ENCODE peak calls at places on chromosomes 7 and 10, in eight cellular contexts. J, W, D, I, M, Y, P and K are unnamed samples.

GRCh38 chr7:43767311-43767710 is 8.8 kb downstream of the BLVRA start:
- DNase-seq in Y (no peak), P (no peak), J (no peak), W (no peak), M (no peak), I (no peak), D (no peak), K (no peak)

GRCh38 chr10:125002423-125003145 is 60.7 kb downstream of the ZRANB1 start:
- DNase-seq in W (peak; percentile 35), I (peak; percentile 76), P (peak; percentile 22), D (no peak), Y (no peak), J (peak; percentile 17), M (no peak), K (peak; percentile 15)

GRCh38 chr7:114085592-114086490 is 167.0 kb upstream of the PPP1R3A start:
- DNase-seq in I (peak; percentile 86), D (peak; percentile 89), J (peak; percentile 95), Y (peak; percentile 74), W (peak; percentile 89), P (peak; percentile 76), M (peak; percentile 64), K (peak; percentile 79)

GRCh38 chr7:128409435-128410091 is at the start of gene IMPDH1:
- DNase-seq in Y (no peak), M (no peak), P (peak; percentile 94), J (peak; percentile 72), W (peak; percentile 96), I (peak; percentile 82), D (peak; percentile 89), K (peak; percentile 95)

GRCh38 chr10:62885656-62886461 is 69.7 kb upstream of the EGR2 start:
- DNase-seq in P (no peak), W (no peak), M (no peak), Y (no peak), J (no peak), I (no peak), D (no peak), K (no peak)

GRCh38 chr7:13946181-13946580 is 43.3 kb downstream of the ETV1 start:
- DNase-seq in P (no peak), W (no peak), I (no peak), Y (no peak), D (no peak), M (no peak), J (no peak), K (no peak)

GRCh38 chr10:102982281-102982680 is 64.2 kb downstream of the CNNM2 start:
- DNase-seq in W (no peak), D (no peak), M (no peak), P (no peak), I (no peak), J (no peak), Y (no peak), K (no peak)

GRCh38 chr10:24456319-24456718 is 247.4 kb downstream of the KIAA1217 start:
- DNase-seq in I (no peak), W (no peak), J (no peak), M (no peak), D (no peak), Y (no peak), P (no peak), K (no peak)

GRCh38 chr10:22271786-22272185 is 44.4 kb upstream of the COMMD3 start:
- DNase-seq in P (no peak), M (no peak), Y (no peak), D (no peak), W (no peak), J (no peak), I (no peak), K (no peak)

GRCh38 chr7:44531421-44532380 is 9.4 kb downstream of the NPC1L1 start:
- DNase-seq in I (no peak), M (no peak), D (no peak), Y (no peak), W (no peak), J (no peak), P (peak; percentile 21), K (no peak)

GRCh38 chr7:19619122-19619521 is 89.7 kb downstream of the POLR1F start:
- DNase-seq in W (no peak), Y (no peak), P (no peak), I (no peak), J (no peak), D (no peak), M (peak; percentile 48), K (no peak)

GRCh38 chr10:28666751-28667467 is 10.4 kb upstream of the BAMBI start:
- DNase-seq in J (no peak), P (no peak), M (no peak), I (no peak), D (no peak), Y (no peak), W (no peak), K (no peak)

GRCh38 chr10:47262606-47263295 is 37.2 kb upstream of the GDF10 start:
- DNase-seq in P (no peak), J (no peak), M (no peak), I (no peak), W (no peak), Y (no peak), D (no peak), K (no peak)

GRCh38 chr7:22980422-22980821 is 33.5 kb downstream of the HYCC1 start:
- DNase-seq in I (no peak), W (no peak), D (no peak), M (no peak), Y (no peak), P (no peak), J (no peak), K (no peak)

GRCh38 chr7:22589641-22590141 is 89.7 kb upstream of the STEAP1B start:
- DNase-seq in D (peak; percentile 89), J (peak; percentile 23), M (no peak), W (peak; percentile 38), Y (no peak), P (no peak), I (peak; percentile 45), K (peak; percentile 75)

GRCh38 chr7:130884437-130885417 is 150.7 kb upstream of the KLF14 start:
- DNase-seq in W (no peak), D (no peak), M (no peak), J (no peak), I (no peak), P (no peak), Y (no peak), K (no peak)

GRCh38 chr7:130888017-130888371 is 154.0 kb upstream of the KLF14 start:
- DNase-seq in Y (no peak), I (peak; percentile 14), J (peak; percentile 52), W (no peak), P (no peak), M (no peak), D (no peak), K (no peak)

GRCh38 chr7:130887182-130888016 is 153.4 kb upstream of the KLF14 start:
- DNase-seq in D (no peak), M (peak; percentile 80), P (no peak), Y (no peak), W (no peak), J (peak; percentile 75), I (peak; percentile 13), K (no peak)

GRCh38 chr7:130888468-130888867 is 154.5 kb upstream of the KLF14 start:
- DNase-seq in I (peak; percentile 7), Y (no peak), W (no peak), D (no peak), P (no peak), J (peak; percentile 19), M (no peak), K (no peak)

GRCh38 chr7:130886438-130887135 is 152.6 kb upstream of the KLF14 start:
- DNase-seq in I (no peak), W (no peak), D (no peak), J (peak; percentile 77), P (no peak), Y (no peak), M (no peak), K (no peak)
- TF ChIP-seq POLR2A in I (no peak), W (no peak), D (no peak), J (no peak), P (no peak), Y (no peak), M (no peak), K (no peak)

GRCh38 chr10:59237775-59238174 is 61.3 kb downstream of the PHYHIPL start:
- DNase-seq in P (no peak), W (no peak), D (no peak), J (no peak), Y (no peak), I (no peak), M (no peak), K (no peak)
- H3K4me1 ChIP-seq in P (peaks cover 5% of the 10 kb centered on the region), W (no peaks in the 10 kb centered on the region), D (no peaks in the 10 kb centered on the region), J (peaks cover 8% of the 10 kb centered on the region), Y (no peaks in the 10 kb centered on the region), I (no peaks in the 10 kb centered on the region), M (no peaks in the 10 kb centered on the region), K (no peaks in the 10 kb centered on the region)

GRCh38 chr10:99656199-99657064 is 2.9 kb upstream of the ENTPD7 start:
- DNase-seq in I (no peak), D (no peak), J (no peak), Y (no peak), W (no peak), M (no peak), P (no peak), K (no peak)

GRCh38 chr10:99659868-99660366 is 608 bp downstream of the ENTPD7 start:
- DNase-seq in Y (no peak), I (no peak), P (no peak), M (no peak), D (no peak), W (no peak), J (no peak), K (no peak)

GRCh38 chr10:99659031-99659867 is at the start of gene ENTPD7:
- DNase-seq in J (peak; percentile 90), D (peak; percentile 97), I (peak; percentile 97), P (peak; percentile 97), Y (peak; percentile 94), W (peak; percentile 93), M (peak; percentile 95), K (peak; percentile 90)

GRCh38 chr10:99660662-99661369 is 1.5 kb downstream of the ENTPD7 start:
- DNase-seq in Y (no peak), J (no peak), D (no peak), M (no peak), P (no peak), I (no peak), W (no peak), K (no peak)

DNA sequence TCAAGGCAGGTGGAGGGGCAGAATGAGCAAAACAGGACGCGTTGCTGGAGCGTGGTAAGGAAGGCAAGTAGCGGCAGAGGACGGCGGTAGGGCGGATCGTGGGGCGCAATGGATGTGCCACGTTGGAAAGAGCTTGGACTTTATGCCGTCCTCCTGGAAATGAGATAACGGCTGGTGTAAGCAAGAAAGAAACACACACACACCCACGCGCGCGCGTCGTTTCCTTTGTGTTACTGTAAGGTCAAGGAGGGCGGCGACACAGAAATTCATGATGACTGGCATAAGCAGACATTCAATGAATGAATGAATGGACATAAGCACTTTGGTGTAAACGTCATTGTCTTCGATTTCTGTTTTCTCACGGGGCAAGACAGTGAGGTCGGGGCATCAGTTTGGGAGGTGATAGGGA is 683 bp upstream of the ENTPD7 start:
- DNase-seq in W (peak; percentile 55), M (peak; percentile 12), D (peak; percentile 64), Y (no peak), I (peak; percentile 76), J (no peak), P (peak; percentile 74), K (peak; percentile 19)
- TF ChIP-seq POLR2A in W (no peak), M (no peak), D (no peak), Y (no peak), I (no peak), J (no peak), P (no peak), K (no peak)

DNA sequence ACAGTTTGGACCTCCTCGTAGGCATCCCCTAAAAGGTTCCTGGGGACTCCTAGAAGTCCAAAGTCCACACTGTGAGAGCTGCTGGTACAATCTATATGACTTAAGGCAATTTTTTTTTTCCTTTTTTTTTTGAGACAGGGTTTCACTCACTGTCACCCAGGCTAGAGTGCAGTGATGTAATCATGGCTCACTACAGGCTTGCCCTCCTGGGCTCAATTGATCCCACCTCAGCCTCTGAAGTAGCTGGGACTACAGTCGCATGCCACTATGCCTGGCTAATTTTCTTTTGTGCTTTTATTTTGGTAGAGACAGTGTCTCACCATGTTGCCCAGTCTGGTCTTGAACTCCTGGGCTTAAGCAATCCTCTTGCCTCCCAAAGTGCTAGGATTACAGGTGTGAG is 4.6 kb upstream of the SPOCK2 start:
- DNase-seq in Y (no peak), I (no peak), M (no peak), D (no peak), W (no peak), J (no peak), P (no peak), K (no peak)
- H3K4me1 ChIP-seq in Y (peaks cover 3% of the 10 kb centered on the region), I (peaks cover 18% of the 10 kb centered on the region), M (peaks cover 14% of the 10 kb centered on the region), D (peaks cover 21% of the 10 kb centered on the region), W (peaks cover 11% of the 10 kb centered on the region), J (peaks cover 14% of the 10 kb centered on the region), P (peaks cover 33% of the 10 kb centered on the region), K (no peaks in the 10 kb centered on the region)